ENCODE peak calls at places on chromosomes 1 and 21, in four cellular contexts. S is dorsolateral prefrontal cortex, P is epithelial cell of esophagus, T is mesothelial cell of epicardium. C is an unnamed sample.
A peak's percentile ranks its signal among the peaks of the same experiment; 100 is the strongest.

GRCh38 chr1:167373398-167373797 is 144.9 kb downstream of the CD247 start:
- DNase-seq in S (no peak), P (no peak), T (no peak), C (no peak)

GRCh38 chr1:157438236-157439012 is 113.9 kb downstream of the FCRL5 start:
- DNase-seq in P (peak; percentile 7), T (no peak), S (no peak), C (no peak)

GRCh38 chr1:24657781-24658180 is 14.7 kb downstream of the SRRM1 start:
- DNase-seq in P (no peak), S (no peak), T (no peak), C (no peak)

GRCh38 chr1:210248341-210248740 is 15.7 kb downstream of the SERTAD4 start:
- DNase-seq in T (no peak), S (no peak), P (no peak), C (no peak)

GRCh38 chr1:234212764-234213406 is 160.4 kb upstream of the COA6 start:
- DNase-seq in P (peak; percentile 69), S (no peak), T (no peak), C (no peak)

GRCh38 chr1:233816348-233816747 is 88.1 kb upstream of the SLC35F3 start:
- DNase-seq in T (no peak), P (no peak), S (no peak), C (no peak)

GRCh38 chr1:51234721-51235425 is 1.2 kb upstream of the RNF11 start:
- DNase-seq in P (peak; percentile 76), T (no peak), S (peak; percentile 64), C (no peak)

GRCh38 chr1:228381336-228381735 is 25.3 kb downstream of the TRIM11 start:
- DNase-seq in S (no peak), P (no peak), T (no peak), C (no peak)

GRCh38 chr1:41353744-41354143 is 7.5 kb upstream of the FOXO6 start:
- DNase-seq in P (no peak), T (no peak), S (no peak), C (no peak)

GRCh38 chr21:23968722-23969647 is 1638.3 kb downstream of the MRPL39 start:
- DNase-seq in T (no peak), P (no peak), S (no peak), C (no peak)

GRCh38 chr1:40709802-40710278 is 18.3 kb downstream of the NFYC start:
- DNase-seq in S (no peak), T (no peak), P (no peak), C (no peak)

GRCh38 chr1:84255586-84255985 is 45.9 kb upstream of the SAMD13 start:
- DNase-seq in P (no peak), S (no peak), T (no peak), C (no peak)

DNA sequence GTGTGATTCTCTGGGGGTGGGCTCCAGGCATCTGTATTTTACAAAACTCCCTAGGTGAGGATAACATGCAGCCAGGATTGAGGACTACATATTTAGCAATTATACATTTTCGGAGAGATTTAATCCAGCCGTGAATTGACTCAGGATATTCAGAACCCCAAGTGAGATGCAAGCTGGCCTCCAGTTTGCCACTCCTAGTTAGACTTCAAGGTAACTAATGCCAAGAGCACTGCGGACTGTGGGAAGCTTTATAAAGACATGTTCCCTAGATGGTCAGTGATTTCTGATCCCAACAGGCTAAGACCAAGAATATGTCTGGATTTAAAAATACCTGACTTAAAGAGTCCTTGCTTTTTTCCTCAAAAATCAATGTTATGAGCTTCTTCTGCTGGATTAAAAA is 308.5 kb downstream of the NTNG1 start:
- DNase-seq in P (no peak), T (no peak), S (no peak), C (no peak)
- TF ChIP-seq CTCF in P (no peak), T (no peak), S (no peak), C (no peak)

GRCh38 chr21:39726133-39726532 is 18.9 kb upstream of the IGSF5 start:
- DNase-seq in S (no peak), T (no peak), P (no peak), C (no peak)
- TF ChIP-seq CTCF in S (no peak), T (no peak), P (no peak), C (peak; percentile 28)

DNA sequence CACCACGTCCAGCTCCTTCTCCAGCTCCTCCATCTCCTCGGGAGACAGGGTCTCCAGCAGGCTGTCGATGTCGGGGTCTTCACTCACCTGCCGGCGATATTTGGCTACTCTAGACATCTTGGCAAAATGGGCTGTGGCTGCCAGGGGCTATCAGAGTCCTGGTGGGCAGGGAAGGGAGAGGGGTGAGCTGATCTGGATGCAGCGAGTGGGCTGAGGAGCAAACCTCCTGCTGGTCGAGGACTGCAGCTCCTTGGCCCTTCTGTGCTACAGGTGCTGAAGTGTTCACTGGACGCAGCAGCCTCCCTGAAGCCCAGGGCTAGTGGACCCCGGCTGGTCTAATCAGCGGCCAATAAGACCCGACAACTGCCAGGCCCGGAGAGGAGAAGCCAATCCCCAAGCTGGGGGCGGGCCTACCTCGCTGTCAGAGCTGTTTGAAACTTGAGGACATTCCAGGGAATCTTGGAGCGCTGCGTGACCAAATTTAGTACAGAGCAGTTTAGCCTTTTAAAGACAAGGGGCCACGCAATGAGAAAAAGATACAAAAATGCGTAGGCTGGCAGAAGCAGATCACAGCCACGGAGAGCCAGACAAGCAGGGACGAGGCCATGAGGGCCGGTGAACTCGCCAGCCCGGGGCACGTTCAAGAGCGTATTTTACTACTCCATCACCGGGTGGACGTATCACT is at the start of gene LMOD1:
- DNase-seq in P (peak; percentile 68), S (peak; percentile 74), T (peak; percentile 74), C (peak; percentile 83)
- TF ChIP-seq CTCF in P (no peak), S (no peak), T (no peak), C (peak; percentile 12)

GRCh38 chr1:217703326-217703725 is 72.2 kb downstream of the SPATA17 start:
- DNase-seq in P (no peak), T (no peak), S (no peak), C (no peak)
- TF ChIP-seq CTCF in P (no peak), T (no peak), S (no peak), C (no peak)